ENCODE peak calls at places on chromosomes 4 and X, in four cellular contexts. Y is EH; A is EL; X is stimulated activated CD4-positive, alpha-beta T cell treated with anti-CD3 and anti-CD28 coated beads, Interleukin-12 subunit alpha, Interleukin-12 subunit beta, amount 100 ng/mL, for 24 hours. J is an unnamed sample.

GRCh38 chr4:110198472-110199419 is at the start of gene ELOVL6:
- DNase-seq in X (peak), Y (peak), A (peak), J (peak)

GRCh38 chr4:171846232-171846631 is 33.0 kb downstream of the GALNTL6 start:
- DNase-seq in A (peak), X (no peak), Y (peak), J (no peak)

GRCh38 chr4:5012477-5012876 is 6.8 kb downstream of the CYTL1 start:
- DNase-seq in Y (no peak), A (no peak), X (no peak), J (no peak)

GRCh38 chr4:111945014-111945413 is 200.2 kb upstream of the FAM241A start:
- DNase-seq in A (no peak), X (no peak), Y (peak), J (no peak)

GRCh38 chr4:35125995-35126712 is 1118.2 kb downstream of the ARAP2 start:
- DNase-seq in X (no peak), A (no peak), Y (no peak), J (no peak)

GRCh38 chr4:87915621-87916020 is 59.9 kb upstream of the SPP1 start:
- DNase-seq in Y (no peak), A (no peak), X (no peak), J (no peak)

GRCh38 chrX:36583674-36584073 is 424.5 kb upstream of the FAM47C start:
- DNase-seq in A (no peak), Y (no peak), X (no peak), J (no peak)

GRCh38 chrX:38220936-38221386 is 290 bp upstream of the SRPX start:
- DNase-seq in X (no peak), A (no peak), Y (no peak), J (no peak)

GRCh38 chr4:139950568-139950967 is 203.4 kb downstream of the MAML3 start:
- DNase-seq in Y (peak), A (peak), X (no peak), J (no peak)

GRCh38 chr4:87502580-87503238 is 26.5 kb downstream of the SPARCL1 start:
- DNase-seq in A (peak), Y (peak), X (no peak), J (no peak)

GRCh38 chr4:124121511-124121934 is 591.0 kb downstream of the ANKRD50 start:
- DNase-seq in Y (peak), A (peak), X (no peak), J (no peak)

GRCh38 chrX:12791253-12792228 is at the start of gene PRPS2:
- DNase-seq in Y (peak), A (peak), X (peak), J (peak)

GRCh38 chr4:120155287-120155686 is 88.6 kb upstream of the MAD2L1 start:
- DNase-seq in Y (no peak), A (no peak), X (no peak), J (no peak)

GRCh38 chr4:56844817-56845580 is 23.5 kb upstream of the SPINK2 start:
- DNase-seq in X (no peak), Y (no peak), A (no peak), J (no peak)

GRCh38 chr4:108426493-108426892 is 193.9 kb upstream of the RPL34 start:
- DNase-seq in A (peak), X (no peak), Y (peak), J (no peak)

GRCh38 chrX:38358274-38358673 is 5.9 kb downstream of the OTC start:
- DNase-seq in Y (no peak), X (no peak), A (no peak), J (no peak)

GRCh38 chr4:87031946-87032345 is 97.1 kb downstream of the AFF1 start:
- DNase-seq in X (no peak), A (no peak), Y (no peak), J (no peak)

GRCh38 chr4:31741321-31741720 is 1021.2 kb downstream of the PCDH7 start:
- DNase-seq in X (no peak), Y (no peak), A (no peak), J (no peak)

J was measured in spleen.